ENCODE peak calls at places on chromosomes 13 and 19, in six cellular contexts. C, M, Q, U, Y and G are unnamed samples.

GRCh38 chr19:18450934-18451836 is 13.3 kb upstream of the ISYNA1 start:
- DNase-seq in C (peak), M (peak), Q (peak), U (peak), Y (no peak), G (peak)

GRCh38 chr13:23506821-23507210 is 63.4 kb upstream of the TNFRSF19 start:
- DNase-seq in C (no peak), M (no peak), Q (peak), U (no peak), Y (no peak), G (no peak)

GRCh38 chr19:2537544-2537943 is 61.6 kb downstream of the GADD45B start:
- DNase-seq in C (no peak), M (no peak), Q (no peak), U (peak), Y (no peak), G (no peak)

GRCh38 chr19:45601524-45602522 is at the start of gene GPR4:
- DNase-seq in C (no peak), M (no peak), Q (no peak), U (peak), Y (no peak), G (no peak)

GRCh38 chr13:97422118-97423054 is 11.6 kb upstream of the RAP2A start:
- DNase-seq in C (no peak), M (no peak), Q (no peak), U (peak), Y (no peak), G (no peak)

GRCh38 chr13:54884645-54885044 is 1856.0 kb downstream of the OLFM4 start:
- DNase-seq in C (no peak), M (no peak), Q (no peak), U (no peak), Y (no peak), G (no peak)

GRCh38 chr19:49020931-49021895 is 2.9 kb downstream of the CGB3 start:
- DNase-seq in C (no peak), M (no peak), Q (peak), U (peak), Y (no peak), G (no peak)

GRCh38 chr13:45055198-45055901 is 65.0 kb upstream of the GTF2F2 start:
- DNase-seq in C (peak), M (no peak), Q (peak), U (no peak), Y (no peak), G (no peak)

GRCh38 chr19:5271145-5271544 is 69.5 kb downstream of the PTPRS start:
- DNase-seq in C (no peak), M (no peak), Q (no peak), U (peak), Y (no peak), G (no peak)

GRCh38 chr19:401836-402535 is 7.0 kb downstream of the C2CD4C start:
- DNase-seq in C (no peak), M (no peak), Q (no peak), U (peak), Y (no peak), G (no peak)

DNA sequence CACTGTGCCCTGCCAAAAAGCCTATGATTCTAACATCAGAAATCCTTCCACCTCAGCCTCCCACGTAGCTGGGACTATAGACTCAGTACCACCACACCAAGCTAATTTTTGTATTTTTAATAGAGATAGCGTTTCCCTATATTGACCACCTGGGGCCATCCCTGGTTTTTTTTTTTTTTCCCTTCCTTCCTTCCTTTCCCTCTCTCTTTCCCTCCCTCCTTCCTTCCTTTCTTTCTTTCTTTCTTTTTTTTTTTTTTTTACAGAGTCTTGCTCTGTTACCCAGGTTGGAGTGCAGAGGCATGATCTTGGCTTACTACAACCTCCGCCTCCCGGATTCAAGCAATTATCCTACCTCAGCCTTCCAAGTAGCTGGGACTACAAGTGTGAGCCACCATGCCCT is 1.1 kb upstream of the SAE1 start:
- DNase-seq in C (no peak), M (no peak), Q (no peak), U (no peak), Y (no peak), G (no peak)
- H3K4me3 ChIP-seq in C (no peak), M (no peak), Q (no peak), U (no peak), Y (no peak), G (no peak)

DNA sequence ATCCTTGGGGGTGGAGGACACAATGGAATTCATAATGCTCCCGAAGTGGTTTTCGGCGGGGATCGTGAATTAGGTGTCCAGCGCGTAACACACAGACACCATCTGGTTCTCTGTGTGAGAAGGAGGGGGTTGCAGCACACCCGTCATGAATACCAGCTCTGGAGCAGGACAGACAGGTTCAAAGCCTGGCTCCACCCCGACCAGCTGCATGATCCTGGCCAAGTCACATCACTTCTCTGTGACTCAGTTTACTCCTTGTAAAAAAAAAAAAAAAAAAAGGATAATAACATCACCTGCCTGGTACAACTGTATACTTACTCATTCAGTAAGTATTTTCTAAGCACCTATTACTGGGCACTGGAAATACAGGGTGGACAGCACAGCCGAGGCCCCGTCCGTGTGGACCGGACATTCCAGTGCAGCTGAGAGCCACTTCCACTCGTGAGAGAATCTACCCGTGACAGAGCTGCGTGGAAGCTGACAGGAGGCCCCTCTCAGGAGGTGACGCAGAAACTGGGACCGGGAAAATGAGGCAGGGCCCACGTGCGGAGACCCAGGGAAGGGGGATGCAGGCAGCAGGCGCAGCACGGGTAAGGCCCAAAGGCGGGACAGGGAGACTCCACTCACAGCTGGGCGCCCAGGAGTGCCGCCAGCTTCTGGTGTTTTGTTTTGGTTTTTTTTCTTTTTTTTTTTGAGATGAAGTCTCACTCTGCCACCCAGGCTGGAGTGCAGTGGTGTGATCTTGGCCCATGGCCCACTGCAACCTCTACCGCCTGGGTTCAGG is 12.0 kb downstream of the RDH13 start:
- DNase-seq in C (no peak), M (no peak), Q (no peak), U (peak), Y (no peak), G (no peak)
- H3K4me3 ChIP-seq in C (no peak), M (no peak), Q (no peak), U (no peak), Y (no peak), G (no peak)

GRCh38 chr13:112969692-112970338 is 801 bp downstream of the MCF2L start:
- DNase-seq in C (no peak), M (no peak), Q (no peak), U (no peak), Y (no peak), G (no peak)
- H3K4me3 ChIP-seq in C (no peak), M (peak), Q (no peak), U (peak), Y (peak), G (peak)

DNA sequence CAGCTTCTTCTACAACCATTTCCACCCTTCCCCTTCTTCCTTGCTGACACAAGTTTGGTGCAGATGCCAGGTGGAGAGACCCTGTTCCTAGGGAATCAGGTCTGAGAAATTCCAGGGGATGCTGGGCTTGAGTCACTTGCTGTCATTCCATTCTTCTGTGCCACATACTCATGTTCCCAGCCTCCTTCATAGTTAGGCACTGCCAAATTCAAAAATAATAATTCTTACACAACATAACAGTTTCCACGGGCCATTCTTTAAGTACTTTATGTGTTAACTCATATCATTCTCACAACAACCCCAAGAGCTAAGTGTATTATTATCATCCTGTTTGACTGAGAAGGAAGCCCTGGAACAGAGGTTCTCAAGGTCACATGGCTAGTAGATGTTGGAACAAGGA is 27.1 kb upstream of the POMP start:
- DNase-seq in C (no peak), M (no peak), Q (peak), U (no peak), Y (no peak), G (no peak)
- H3K4me3 ChIP-seq in C (no peak), M (no peak), Q (no peak), U (no peak), Y (no peak), G (no peak)

DNA sequence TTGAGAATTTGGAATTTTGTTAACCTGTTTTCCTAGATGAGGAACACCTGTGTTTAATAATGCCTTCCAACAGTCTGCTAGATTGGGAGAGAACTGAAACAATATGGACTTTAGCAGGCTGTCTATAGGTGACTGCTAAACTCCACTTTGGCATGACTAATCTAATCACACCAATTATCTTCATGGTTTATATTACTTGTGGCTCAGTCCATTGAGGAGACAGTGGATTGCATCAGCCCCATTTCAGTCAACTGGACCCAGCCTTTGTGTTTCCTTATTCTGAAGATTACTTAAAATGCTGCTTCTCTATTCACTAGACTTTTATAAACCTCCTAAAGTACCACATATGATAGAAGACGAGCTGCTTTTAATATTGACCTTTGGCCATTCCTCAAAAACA is 295.6 kb downstream of the NDFIP2 start:
- DNase-seq in C (no peak), M (no peak), Q (peak), U (no peak), Y (no peak), G (no peak)
- H3K4me3 ChIP-seq in C (no peak), M (no peak), Q (no peak), U (no peak), Y (no peak), G (no peak)